ENCODE peak calls at places on chromosome 16, in five cellular contexts. I is COLO829, Z is cardiac fibroblast, R is AML-193, Q is ascending aorta. O is an unnamed sample.

GRCh38 chr16:73122604-73123386 is 74.9 kb upstream of the ZFHX3 start:
- DNase-seq in I (peak), Z (peak), R (peak), Q (no peak), O (no peak)

GRCh38 chr16:22661161-22661647 is 150.5 kb downstream of the NPIPB5 start:
- DNase-seq in I (no peak), Z (no peak), R (no peak), Q (peak), O (no peak)

GRCh38 chr16:74568961-74569631 is 37.8 kb downstream of the GLG1 start:
- DNase-seq in I (no peak), Z (no peak), R (no peak), Q (no peak), O (no peak)

GRCh38 chr16:53605979-53606378 is 97.7 kb downstream of the RPGRIP1L start:
- DNase-seq in I (no peak), Z (peak), R (no peak), Q (no peak), O (no peak)

GRCh38 chr16:55175389-55175788 is 148.6 kb upstream of the IRX6 start:
- DNase-seq in I (peak), Z (no peak), R (no peak), Q (no peak), O (peak)

GRCh38 chr16:85520853-85521736 is 92.0 kb upstream of the GSE1 start:
- DNase-seq in I (no peak), Z (no peak), R (no peak), Q (no peak), O (no peak)

GRCh38 chr16:27444015-27444414 is 42.0 kb downstream of the IL21R start:
- DNase-seq in I (no peak), Z (peak), R (no peak), Q (no peak), O (no peak)

GRCh38 chr16:6562985-6563384 is 769.7 kb upstream of the RBFOX1 start:
- DNase-seq in I (no peak), Z (no peak), R (no peak), Q (no peak), O (no peak)

GRCh38 chr16:85524630-85525463 is 88.3 kb upstream of the GSE1 start:
- DNase-seq in I (no peak), Z (peak), R (peak), Q (peak), O (peak)

GRCh38 chr16:56047307-56048234 is 143.7 kb upstream of the GNAO1 start:
- DNase-seq in I (no peak), Z (no peak), R (no peak), Q (no peak), O (no peak)

GRCh38 chr16:9845661-9846361 is 336.4 kb downstream of the GRIN2A start:
- DNase-seq in I (no peak), Z (peak), R (no peak), Q (no peak), O (no peak)

GRCh38 chr16:74724820-74725549 is 24.3 kb upstream of the MLKL start:
- DNase-seq in I (peak), Z (peak), R (no peak), Q (peak), O (peak)

GRCh38 chr16:57608462-57609113 is 19.8 kb upstream of the ADGRG1 start:
- DNase-seq in I (no peak), Z (no peak), R (no peak), Q (peak), O (no peak)

GRCh38 chr16:61678182-61678581 is 358.1 kb downstream of the CDH8 start:
- DNase-seq in I (no peak), Z (no peak), R (no peak), Q (no peak), O (no peak)

GRCh38 chr16:47724386-47724785 is 263.3 kb downstream of the PHKB start:
- DNase-seq in I (no peak), Z (no peak), R (no peak), Q (no peak), O (no peak)

GRCh38 chr16:68370921-68371651 is 60.3 kb downstream of the PRMT7 start:
- DNase-seq in I (no peak), Z (no peak), R (no peak), Q (no peak), O (no peak)

GRCh38 chr16:75458029-75458428 is 6.5 kb downstream of the TMEM170A start:
- DNase-seq in I (no peak), Z (no peak), R (no peak), Q (no peak), O (no peak)

GRCh38 chr16:7408700-7409340 is 76.2 kb downstream of the RBFOX1 start:
- DNase-seq in I (no peak), Z (no peak), R (no peak), Q (no peak), O (no peak)

GRCh38 chr16:79261461-79261860 is 339.1 kb downstream of the MAF start:
- DNase-seq in I (no peak), Z (no peak), R (peak), Q (no peak), O (peak)

GRCh38 chr16:89143201-89143741 is 28.3 kb upstream of the CDH15 start:
- DNase-seq in I (no peak), Z (no peak), R (no peak), Q (no peak), O (no peak)

GRCh38 chr16:23595246-23595950 is 718 bp downstream of the NDUFAB1 start:
- DNase-seq in I (no peak), Z (peak), R (no peak), Q (no peak), O (no peak)

GRCh38 chr16:53159781-53160436 is 105.1 kb downstream of the CHD9 start:
- DNase-seq in I (no peak), Z (peak), R (peak), Q (no peak), O (peak)

GRCh38 chr16:56041556-56042140 is 149.6 kb upstream of the GNAO1 start:
- DNase-seq in I (no peak), Z (no peak), R (no peak), Q (no peak), O (peak)

GRCh38 chr16:27551046-27551445 is 1.1 kb downstream of the KATNIP start:
- DNase-seq in I (no peak), Z (no peak), R (no peak), Q (no peak), O (no peak)

GRCh38 chr16:2148714-2149629 is 547 bp downstream of the RAB26 start:
- DNase-seq in I (no peak), Z (no peak), R (no peak), Q (no peak), O (peak)

GRCh38 chr16:68664297-68664696 is 19.2 kb downstream of the CDH3 start:
- DNase-seq in I (no peak), Z (no peak), R (no peak), Q (no peak), O (peak)

O was measured in MCF 10A.